ENCODE peak calls at places on chromosomes 5 and 9, in nine cellular contexts. One of them, this sample, is unnamed.

GRCh38 chr9:114321759-114322158 is 1.1 kb upstream of the ORM1 start:
- DNase-seq in aorta: no peak
- DNase-seq in K562: no peak
- DNase-seq in iPS DF 6.9: no peak
- DNase-seq in naive thymus-derived CD4-positive, alpha-beta T cell: no peak
- DNase-seq in adrenal gland: no peak
- DNase-seq in CD8-positive, alpha-beta T cell: no peak
- DNase-seq in effector memory CD4-positive, alpha-beta T cell: no peak
- DNase-seq in bronchial epithelial cell: no peak
- DNase-seq in this sample: no peak

GRCh38 chr5:119255571-119256356 is 100.1 kb upstream of the TNFAIP8 start:
- DNase-seq in aorta: no peak
- DNase-seq in K562: peak; percentile 38
- DNase-seq in iPS DF 6.9: peak; percentile 58
- DNase-seq in naive thymus-derived CD4-positive, alpha-beta T cell: no peak
- DNase-seq in adrenal gland: no peak
- DNase-seq in CD8-positive, alpha-beta T cell: no peak
- DNase-seq in effector memory CD4-positive, alpha-beta T cell: no peak
- DNase-seq in bronchial epithelial cell: peak; percentile 68
- DNase-seq in this sample: peak; percentile 40

GRCh38 chr9:105418588-105419108 is 29.2 kb upstream of the FSD1L start:
- DNase-seq in aorta: no peak
- DNase-seq in K562: no peak
- DNase-seq in iPS DF 6.9: no peak
- DNase-seq in naive thymus-derived CD4-positive, alpha-beta T cell: no peak
- DNase-seq in adrenal gland: no peak
- DNase-seq in CD8-positive, alpha-beta T cell: no peak
- DNase-seq in effector memory CD4-positive, alpha-beta T cell: no peak
- DNase-seq in bronchial epithelial cell: no peak
- DNase-seq in this sample: peak; percentile 47

GRCh38 chr9:113645224-113645971 is 181.9 kb downstream of the RGS3 start:
- DNase-seq in aorta: no peak
- DNase-seq in K562: no peak
- DNase-seq in iPS DF 6.9: no peak
- DNase-seq in naive thymus-derived CD4-positive, alpha-beta T cell: no peak
- DNase-seq in adrenal gland: no peak
- DNase-seq in CD8-positive, alpha-beta T cell: no peak
- DNase-seq in effector memory CD4-positive, alpha-beta T cell: no peak
- DNase-seq in bronchial epithelial cell: no peak
- DNase-seq in this sample: no peak

GRCh38 chr5:74179183-74179582 is 461.3 kb downstream of the ENC1 start:
- DNase-seq in aorta: no peak
- DNase-seq in K562: no peak
- DNase-seq in iPS DF 6.9: no peak
- DNase-seq in naive thymus-derived CD4-positive, alpha-beta T cell: no peak
- DNase-seq in adrenal gland: peak; percentile 53
- DNase-seq in CD8-positive, alpha-beta T cell: no peak
- DNase-seq in effector memory CD4-positive, alpha-beta T cell: no peak
- DNase-seq in bronchial epithelial cell: peak; percentile 64
- DNase-seq in this sample: peak; percentile 45

GRCh38 chr5:107809201-107810034 is 138.7 kb upstream of the EFNA5 start:
- DNase-seq in aorta: no peak
- DNase-seq in K562: no peak
- DNase-seq in iPS DF 6.9: no peak
- DNase-seq in naive thymus-derived CD4-positive, alpha-beta T cell: no peak
- DNase-seq in adrenal gland: no peak
- DNase-seq in CD8-positive, alpha-beta T cell: no peak
- DNase-seq in effector memory CD4-positive, alpha-beta T cell: no peak
- DNase-seq in bronchial epithelial cell: peak; percentile 7
- DNase-seq in this sample: no peak

GRCh38 chr9:18362901-18363685 is 110.9 kb upstream of the ADAMTSL1 start:
- DNase-seq in aorta: no peak
- DNase-seq in K562: no peak
- DNase-seq in iPS DF 6.9: no peak
- DNase-seq in naive thymus-derived CD4-positive, alpha-beta T cell: no peak
- DNase-seq in adrenal gland: no peak
- DNase-seq in CD8-positive, alpha-beta T cell: no peak
- DNase-seq in effector memory CD4-positive, alpha-beta T cell: no peak
- DNase-seq in bronchial epithelial cell: no peak
- DNase-seq in this sample: no peak

GRCh38 chr5:137843676-137844284 is 23.9 kb upstream of the MYOT start:
- DNase-seq in aorta: no peak
- DNase-seq in K562: no peak
- DNase-seq in iPS DF 6.9: no peak
- DNase-seq in naive thymus-derived CD4-positive, alpha-beta T cell: no peak
- DNase-seq in adrenal gland: no peak
- DNase-seq in CD8-positive, alpha-beta T cell: no peak
- DNase-seq in effector memory CD4-positive, alpha-beta T cell: no peak
- DNase-seq in bronchial epithelial cell: no peak
- DNase-seq in this sample: peak; percentile 39

GRCh38 chr5:89580976-89581375 is 698.0 kb upstream of the MEF2C start:
- DNase-seq in aorta: no peak
- DNase-seq in K562: no peak
- DNase-seq in iPS DF 6.9: no peak
- DNase-seq in naive thymus-derived CD4-positive, alpha-beta T cell: no peak
- DNase-seq in adrenal gland: no peak
- DNase-seq in CD8-positive, alpha-beta T cell: no peak
- DNase-seq in effector memory CD4-positive, alpha-beta T cell: no peak
- DNase-seq in bronchial epithelial cell: no peak
- DNase-seq in this sample: no peak

GRCh38 chr9:120928720-120929389 is 2.3 kb upstream of the TRAF1 start:
- DNase-seq in aorta: peak; percentile 86
- DNase-seq in K562: no peak
- DNase-seq in iPS DF 6.9: no peak
- DNase-seq in naive thymus-derived CD4-positive, alpha-beta T cell: peak; percentile 74
- DNase-seq in adrenal gland: peak; percentile 77
- DNase-seq in CD8-positive, alpha-beta T cell: peak; percentile 71
- DNase-seq in effector memory CD4-positive, alpha-beta T cell: peak; percentile 64
- DNase-seq in bronchial epithelial cell: no peak
- DNase-seq in this sample: no peak

GRCh38 chr5:38926121-38926520 is 80.3 kb downstream of the OSMR start:
- DNase-seq in aorta: no peak
- DNase-seq in K562: no peak
- DNase-seq in iPS DF 6.9: no peak
- DNase-seq in naive thymus-derived CD4-positive, alpha-beta T cell: no peak
- DNase-seq in adrenal gland: no peak
- DNase-seq in CD8-positive, alpha-beta T cell: no peak
- DNase-seq in effector memory CD4-positive, alpha-beta T cell: no peak
- DNase-seq in bronchial epithelial cell: no peak
- DNase-seq in this sample: no peak

GRCh38 chr9:26261503-26262330 is 583.5 kb upstream of the TUSC1 start:
- DNase-seq in aorta: no peak
- DNase-seq in K562: no peak
- DNase-seq in iPS DF 6.9: no peak
- DNase-seq in naive thymus-derived CD4-positive, alpha-beta T cell: no peak
- DNase-seq in adrenal gland: no peak
- DNase-seq in CD8-positive, alpha-beta T cell: no peak
- DNase-seq in effector memory CD4-positive, alpha-beta T cell: no peak
- DNase-seq in bronchial epithelial cell: peak; percentile 72
- DNase-seq in this sample: no peak

GRCh38 chr9:129185991-129186390 is 7.9 kb upstream of the IER5L start:
- DNase-seq in aorta: no peak
- DNase-seq in K562: peak; percentile 27
- DNase-seq in iPS DF 6.9: no peak
- DNase-seq in naive thymus-derived CD4-positive, alpha-beta T cell: no peak
- DNase-seq in adrenal gland: no peak
- DNase-seq in CD8-positive, alpha-beta T cell: no peak
- DNase-seq in effector memory CD4-positive, alpha-beta T cell: no peak
- DNase-seq in bronchial epithelial cell: peak; percentile 38
- DNase-seq in this sample: no peak

GRCh38 chr5:176994460-176995121 is 12.0 kb downstream of the UIMC1 start:
- DNase-seq in aorta: peak; percentile 62
- DNase-seq in K562: peak; percentile 91
- DNase-seq in iPS DF 6.9: no peak
- DNase-seq in naive thymus-derived CD4-positive, alpha-beta T cell: no peak
- DNase-seq in adrenal gland: peak; percentile 87
- DNase-seq in CD8-positive, alpha-beta T cell: no peak
- DNase-seq in effector memory CD4-positive, alpha-beta T cell: no peak
- DNase-seq in bronchial epithelial cell: no peak
- DNase-seq in this sample: no peak

GRCh38 chr9:78592866-78593265 is 295.9 kb downstream of the PSAT1 start:
- DNase-seq in aorta: no peak
- DNase-seq in K562: no peak
- DNase-seq in iPS DF 6.9: no peak
- DNase-seq in naive thymus-derived CD4-positive, alpha-beta T cell: no peak
- DNase-seq in adrenal gland: no peak
- DNase-seq in CD8-positive, alpha-beta T cell: no peak
- DNase-seq in effector memory CD4-positive, alpha-beta T cell: no peak
- DNase-seq in bronchial epithelial cell: no peak
- DNase-seq in this sample: no peak

GRCh38 chr5:76617675-76618074 is 5.5 kb downstream of the F2RL2 start:
- DNase-seq in aorta: no peak
- DNase-seq in K562: no peak
- DNase-seq in iPS DF 6.9: no peak
- DNase-seq in naive thymus-derived CD4-positive, alpha-beta T cell: no peak
- DNase-seq in adrenal gland: no peak
- DNase-seq in CD8-positive, alpha-beta T cell: no peak
- DNase-seq in effector memory CD4-positive, alpha-beta T cell: no peak
- DNase-seq in bronchial epithelial cell: peak; percentile 13
- DNase-seq in this sample: no peak

GRCh38 chr9:126620478-126620877 is 6.8 kb downstream of the LMX1B start:
- DNase-seq in aorta: peak; percentile 12
- DNase-seq in K562: no peak
- DNase-seq in iPS DF 6.9: no peak
- DNase-seq in naive thymus-derived CD4-positive, alpha-beta T cell: no peak
- DNase-seq in adrenal gland: no peak
- DNase-seq in CD8-positive, alpha-beta T cell: no peak
- DNase-seq in effector memory CD4-positive, alpha-beta T cell: no peak
- DNase-seq in bronchial epithelial cell: no peak
- DNase-seq in this sample: no peak

GRCh38 chr9:100489836-100490235 is 16.9 kb downstream of the TMEFF1 start:
- DNase-seq in aorta: no peak
- DNase-seq in K562: no peak
- DNase-seq in iPS DF 6.9: no peak
- DNase-seq in naive thymus-derived CD4-positive, alpha-beta T cell: no peak
- DNase-seq in adrenal gland: no peak
- DNase-seq in CD8-positive, alpha-beta T cell: no peak
- DNase-seq in effector memory CD4-positive, alpha-beta T cell: no peak
- DNase-seq in bronchial epithelial cell: no peak
- DNase-seq in this sample: no peak

GRCh38 chr9:137479892-137480685 is 21.0 kb upstream of the NSMF start:
- DNase-seq in aorta: no peak
- DNase-seq in K562: no peak
- DNase-seq in iPS DF 6.9: no peak
- DNase-seq in naive thymus-derived CD4-positive, alpha-beta T cell: no peak
- DNase-seq in adrenal gland: no peak
- DNase-seq in CD8-positive, alpha-beta T cell: no peak
- DNase-seq in effector memory CD4-positive, alpha-beta T cell: no peak
- DNase-seq in bronchial epithelial cell: no peak
- DNase-seq in this sample: no peak
- H3K4me3 ChIP-seq in aorta: no peak overlapping the region
- H3K4me3 ChIP-seq in K562: no peak overlapping the region
- H3K4me3 ChIP-seq in iPS DF 6.9: no peak overlapping the region
- H3K4me3 ChIP-seq in naive thymus-derived CD4-positive, alpha-beta T cell: no peak overlapping the region
- H3K4me3 ChIP-seq in adrenal gland: no peak overlapping the region
- H3K4me3 ChIP-seq in CD8-positive, alpha-beta T cell: no peak overlapping the region
- H3K4me3 ChIP-seq in effector memory CD4-positive, alpha-beta T cell: no peak overlapping the region
- H3K4me3 ChIP-seq in bronchial epithelial cell: no peak overlapping the region
- H3K4me3 ChIP-seq in this sample: no peak overlapping the region

DNA sequence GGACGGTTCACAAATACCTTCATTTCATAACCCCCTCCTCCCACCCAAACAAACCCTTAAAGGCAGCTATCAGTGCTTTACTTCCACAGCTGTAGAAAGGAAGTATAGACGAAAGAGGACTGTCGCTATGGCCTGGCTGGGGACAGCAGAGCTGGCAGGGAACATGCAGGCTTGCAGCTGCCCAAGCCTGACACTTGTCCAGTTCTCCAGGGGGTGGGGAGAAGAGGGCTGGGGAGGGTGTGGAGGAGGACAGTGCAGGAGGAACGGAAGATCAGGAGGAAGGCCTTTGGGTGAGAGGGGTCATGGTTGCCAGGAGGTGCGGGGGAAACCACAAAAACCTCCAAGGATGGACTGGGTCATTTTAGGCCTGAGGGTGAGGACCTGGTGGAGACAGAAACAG is 25.9 kb downstream of the ARPC5L start:
- DNase-seq in aorta: no peak
- DNase-seq in K562: no peak
- DNase-seq in iPS DF 6.9: no peak
- DNase-seq in naive thymus-derived CD4-positive, alpha-beta T cell: no peak
- DNase-seq in adrenal gland: no peak
- DNase-seq in CD8-positive, alpha-beta T cell: no peak
- DNase-seq in effector memory CD4-positive, alpha-beta T cell: no peak
- DNase-seq in bronchial epithelial cell: no peak
- DNase-seq in this sample: no peak
- H3K36me3 ChIP-seq in aorta: peaks cover 15% of the 10 kb centered on the region
- H3K36me3 ChIP-seq in K562: peaks cover 57% of the 10 kb centered on the region
- H3K36me3 ChIP-seq in iPS DF 6.9: no peaks in the 10 kb centered on the region
- H3K36me3 ChIP-seq in naive thymus-derived CD4-positive, alpha-beta T cell: no peaks in the 10 kb centered on the region
- H3K36me3 ChIP-seq in adrenal gland: no peaks in the 10 kb centered on the region
- H3K36me3 ChIP-seq in CD8-positive, alpha-beta T cell: peaks cover 38% of the 10 kb centered on the region
- H3K36me3 ChIP-seq in effector memory CD4-positive, alpha-beta T cell: peaks cover 60% of the 10 kb centered on the region
- H3K36me3 ChIP-seq in bronchial epithelial cell: peaks cover 25% of the 10 kb centered on the region
- H3K36me3 ChIP-seq in this sample: peaks cover 26% of the 10 kb centered on the region

DNA sequence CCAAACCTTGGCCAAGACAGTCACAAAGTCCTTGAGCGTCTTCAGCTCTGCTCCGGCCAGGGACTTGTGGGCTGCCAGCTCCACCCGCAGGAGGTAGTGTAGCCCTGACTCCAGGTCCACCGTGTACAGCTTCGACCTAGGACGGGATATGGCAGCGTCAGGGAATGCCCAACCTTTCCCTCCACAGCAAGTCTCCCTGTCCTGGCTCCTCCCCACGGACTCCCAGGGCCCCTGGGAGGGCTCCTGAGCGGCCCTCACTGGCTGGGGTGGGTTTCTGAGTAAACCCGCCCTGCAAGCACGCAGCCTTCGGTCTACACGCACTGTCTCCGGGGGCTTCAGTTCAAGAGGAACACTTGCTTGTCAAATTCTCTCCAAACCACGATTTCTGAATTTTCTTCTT is 13.7 kb upstream of the LHX3 start:
- DNase-seq in aorta: no peak
- DNase-seq in K562: no peak
- DNase-seq in iPS DF 6.9: no peak
- DNase-seq in naive thymus-derived CD4-positive, alpha-beta T cell: no peak
- DNase-seq in adrenal gland: no peak
- DNase-seq in CD8-positive, alpha-beta T cell: no peak
- DNase-seq in effector memory CD4-positive, alpha-beta T cell: no peak
- DNase-seq in bronchial epithelial cell: no peak
- DNase-seq in this sample: no peak
- H3K4me3 ChIP-seq in aorta: no peak overlapping the region
- H3K4me3 ChIP-seq in K562: no peak overlapping the region
- H3K4me3 ChIP-seq in iPS DF 6.9: no peak overlapping the region
- H3K4me3 ChIP-seq in naive thymus-derived CD4-positive, alpha-beta T cell: no peak overlapping the region
- H3K4me3 ChIP-seq in adrenal gland: no peak overlapping the region
- H3K4me3 ChIP-seq in CD8-positive, alpha-beta T cell: no peak overlapping the region
- H3K4me3 ChIP-seq in effector memory CD4-positive, alpha-beta T cell: no peak overlapping the region
- H3K4me3 ChIP-seq in bronchial epithelial cell: no peak overlapping the region
- H3K4me3 ChIP-seq in this sample: peak overlapping the region; percentile 41

DNA sequence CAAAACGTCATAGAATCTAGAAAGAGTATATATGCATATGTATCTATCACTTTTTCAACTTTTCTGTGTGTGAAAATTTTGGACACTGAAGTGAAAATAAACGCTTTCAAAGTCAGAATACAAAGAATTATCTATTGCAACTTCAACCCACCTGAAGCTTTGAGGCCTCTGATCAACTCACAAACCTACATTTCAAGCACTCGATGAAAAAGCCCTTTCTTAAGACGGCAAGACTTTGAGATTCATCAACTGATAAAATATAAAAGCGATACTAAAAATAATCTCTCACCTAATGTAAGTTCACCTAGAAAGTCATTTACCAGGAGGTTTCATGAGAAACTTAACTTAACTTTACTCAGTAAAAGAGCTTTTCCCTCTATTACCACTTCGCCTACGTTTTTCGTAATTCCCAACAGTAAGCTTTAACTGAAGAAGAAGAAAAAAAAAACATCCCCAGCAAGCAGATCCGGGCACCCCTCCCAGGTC is 1.2 kb downstream of the GOLPH3 start:
- DNase-seq in aorta: no peak
- DNase-seq in K562: peak; percentile 26
- DNase-seq in iPS DF 6.9: no peak
- DNase-seq in naive thymus-derived CD4-positive, alpha-beta T cell: peak; percentile 13
- DNase-seq in adrenal gland: no peak
- DNase-seq in CD8-positive, alpha-beta T cell: no peak
- DNase-seq in effector memory CD4-positive, alpha-beta T cell: no peak
- DNase-seq in bronchial epithelial cell: peak; percentile 35
- DNase-seq in this sample: no peak
- H3K36me3 ChIP-seq in aorta: no peaks in the 10 kb centered on the region
- H3K36me3 ChIP-seq in K562: peaks cover 41% of the 10 kb centered on the region
- H3K36me3 ChIP-seq in iPS DF 6.9: peaks cover 6% of the 10 kb centered on the region
- H3K36me3 ChIP-seq in naive thymus-derived CD4-positive, alpha-beta T cell: peaks cover 4% of the 10 kb centered on the region
- H3K36me3 ChIP-seq in adrenal gland: no peaks in the 10 kb centered on the region
- H3K36me3 ChIP-seq in CD8-positive, alpha-beta T cell: peaks cover 13% of the 10 kb centered on the region
- H3K36me3 ChIP-seq in effector memory CD4-positive, alpha-beta T cell: peaks cover 6% of the 10 kb centered on the region
- H3K36me3 ChIP-seq in bronchial epithelial cell: peaks cover 5% of the 10 kb centered on the region
- H3K36me3 ChIP-seq in this sample: peaks cover 49% of the 10 kb centered on the region